ENCODE peak calls at places on chromosomes 16 and 17, in four cellular contexts. One of them, this sample, is unnamed.

GRCh38 chr16:69890114-69890890 is 60.8 kb upstream of the CLEC18A start:
- DNase-seq in HCT116: no peak
- DNase-seq in H1: no peak
- DNase-seq in K562: no peak
- DNase-seq in this sample: no peak

GRCh38 chr17:58932956-58933355 is 173.7 kb downstream of the TRIM37 start:
- DNase-seq in HCT116: no peak
- DNase-seq in K562: no peak
- DNase-seq in H1: no peak
- DNase-seq in this sample: no peak

GRCh38 chr17:44436336-44436735 is 46.9 kb upstream of the ITGA2B start:
- DNase-seq in HCT116: no peak
- DNase-seq in K562: no peak
- DNase-seq in H1: no peak
- DNase-seq in this sample: no peak

GRCh38 chr17:74245145-74245817 is 28.8 kb upstream of the DNAI2 start:
- DNase-seq in HCT116: no peak
- DNase-seq in H1: peak
- DNase-seq in K562: no peak
- DNase-seq in this sample: no peak

GRCh38 chr17:68228817-68229570 is 18.8 kb upstream of the AMZ2 start:
- DNase-seq in K562: no peak
- DNase-seq in HCT116: no peak
- DNase-seq in H1: no peak
- DNase-seq in this sample: no peak

GRCh38 chr16:80583466-80583865 is 42.7 kb downstream of the DYNLRB2 start:
- DNase-seq in HCT116: no peak
- DNase-seq in K562: no peak
- DNase-seq in H1: no peak
- DNase-seq in this sample: no peak

GRCh38 chr17:19678581-19679418 is 30.2 kb downstream of the ALDH3A2 start:
- DNase-seq in K562: no peak
- DNase-seq in HCT116: no peak
- DNase-seq in H1: no peak
- DNase-seq in this sample: no peak

GRCh38 chr16:11138769-11139623 is 117.0 kb downstream of the SOCS1 start:
- DNase-seq in K562: no peak
- DNase-seq in HCT116: no peak
- DNase-seq in H1: no peak
- DNase-seq in this sample: peak

GRCh38 chr16:2912330-2913199 is 834 bp downstream of the FLYWCH1 start:
- DNase-seq in K562: peak
- DNase-seq in HCT116: no peak
- DNase-seq in H1: no peak
- DNase-seq in this sample: peak

GRCh38 chr16:53865492-53865863 is 161.5 kb downstream of the FTO start:
- DNase-seq in HCT116: peak
- DNase-seq in K562: peak
- DNase-seq in H1: peak
- DNase-seq in this sample: no peak

GRCh38 chr17:2689411-2690164 is 22.0 kb downstream of the CLUH start:
- DNase-seq in HCT116: no peak
- DNase-seq in K562: no peak
- DNase-seq in H1: no peak
- DNase-seq in this sample: no peak

GRCh38 chr16:57489229-57489628 is 2.9 kb upstream of the DOK4 start:
- DNase-seq in H1: no peak
- DNase-seq in K562: no peak
- DNase-seq in HCT116: no peak
- DNase-seq in this sample: peak

GRCh38 chr17:79928502-79929256 is 89.4 kb upstream of the CBX4 start:
- DNase-seq in H1: no peak
- DNase-seq in HCT116: no peak
- DNase-seq in K562: no peak
- DNase-seq in this sample: no peak

GRCh38 chr17:393806-394717 is 41.5 kb upstream of the RPH3AL start:
- DNase-seq in K562: peak
- DNase-seq in H1: no peak
- DNase-seq in HCT116: no peak
- DNase-seq in this sample: no peak

GRCh38 chr16:85238233-85238647 is 126.0 kb upstream of the CIBAR2 start:
- DNase-seq in H1: no peak
- DNase-seq in HCT116: no peak
- DNase-seq in K562: no peak
- DNase-seq in this sample: no peak

GRCh38 chr16:81700071-81700779 is 78.9 kb upstream of the PLCG2 start:
- DNase-seq in HCT116: no peak
- DNase-seq in K562: no peak
- DNase-seq in H1: no peak
- DNase-seq in this sample: no peak

GRCh38 chr17:8785547-8786412 is 13.4 kb downstream of the MFSD6L start:
- DNase-seq in K562: peak
- DNase-seq in HCT116: peak
- DNase-seq in H1: peak
- DNase-seq in this sample: peak

GRCh38 chr17:79955167-79955549 is 80.5 kb downstream of the TBC1D16 start:
- DNase-seq in H1: no peak
- DNase-seq in K562: no peak
- DNase-seq in HCT116: no peak
- DNase-seq in this sample: no peak

GRCh38 chr17:81148986-81149533 is 16.2 kb upstream of the PVALEF start:
- DNase-seq in K562: no peak
- DNase-seq in HCT116: no peak
- DNase-seq in H1: no peak
- DNase-seq in this sample: no peak

GRCh38 chr16:82580293-82580900 is 46.4 kb upstream of the CDH13 start:
- DNase-seq in K562: no peak
- DNase-seq in H1: no peak
- DNase-seq in HCT116: peak
- DNase-seq in this sample: peak

DNA sequence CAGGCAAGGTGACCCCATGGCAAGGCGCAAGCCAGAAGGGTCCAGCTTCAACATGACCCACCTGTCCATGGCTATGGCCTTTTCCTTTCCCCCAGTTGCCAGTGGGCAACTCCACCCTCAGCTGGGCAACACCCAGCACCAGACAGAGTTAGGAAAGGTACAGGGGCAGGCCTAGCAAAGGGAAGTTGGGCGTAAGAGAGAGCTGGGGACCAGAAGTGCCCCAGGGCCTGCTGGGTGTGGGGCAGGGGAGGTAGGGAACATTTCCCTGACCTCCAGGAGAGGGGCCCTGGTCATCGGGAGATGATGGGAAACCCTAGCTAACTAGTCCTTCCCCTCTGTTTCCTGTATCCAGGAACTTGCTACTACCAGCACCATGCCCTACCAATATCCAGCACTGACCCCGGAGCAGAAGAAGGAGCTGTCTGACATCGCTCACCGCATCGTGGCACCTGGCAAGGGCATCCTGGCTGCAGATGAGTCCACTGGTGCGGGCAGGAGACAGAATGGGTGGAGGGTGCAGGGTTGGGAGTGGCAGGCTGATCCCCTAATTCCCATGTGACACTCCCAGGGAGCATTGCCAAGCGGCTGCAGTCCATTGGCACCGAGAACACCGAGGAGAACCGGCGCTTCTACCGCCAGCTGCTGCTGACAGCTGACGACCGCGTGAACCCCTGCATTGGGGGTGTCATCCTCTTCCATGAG is 1.5 kb downstream of the ALDOA start:
- DNase-seq in HCT116: no peak
- DNase-seq in K562: no peak
- DNase-seq in H1: no peak
- DNase-seq in this sample: no peak
- TF ChIP-seq FOSL1 in HCT116: no peak
- TF ChIP-seq FOSL1 in K562: no peak
- TF ChIP-seq FOSL1 in H1: no peak
- TF ChIP-seq FOSL1 in this sample: no peak

DNA sequence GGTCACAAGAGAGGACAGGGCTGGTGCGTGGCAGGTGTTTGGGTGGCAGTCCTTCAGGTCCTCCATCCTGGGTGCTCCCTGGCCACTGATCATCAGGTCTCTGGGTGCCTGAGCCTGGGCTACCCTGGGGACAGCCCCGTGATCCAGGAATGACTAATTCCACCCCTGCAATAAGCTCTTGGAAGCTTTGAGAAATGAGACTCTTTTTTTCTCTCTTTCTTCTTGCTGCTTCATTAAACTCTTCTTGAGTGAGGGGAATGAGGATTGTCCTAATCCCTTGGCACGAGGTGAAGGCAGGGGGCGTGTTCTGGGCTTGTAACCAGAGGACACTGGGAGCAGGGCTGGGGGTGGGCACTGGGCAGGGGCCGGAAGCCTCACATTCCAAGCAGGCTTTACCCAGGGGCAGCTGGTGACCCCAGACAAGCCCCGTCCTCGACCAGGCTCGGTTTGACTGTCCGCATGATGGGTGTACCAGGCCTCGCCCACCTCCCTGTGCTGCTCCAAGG is 21.3 kb upstream of the SPNS2 start:
- DNase-seq in H1: no peak
- DNase-seq in K562: no peak
- DNase-seq in HCT116: no peak
- DNase-seq in this sample: no peak
- TF ChIP-seq FOSL1 in H1: no peak
- TF ChIP-seq FOSL1 in K562: no peak
- TF ChIP-seq FOSL1 in HCT116: no peak
- TF ChIP-seq FOSL1 in this sample: no peak

GRCh38 chr17:82419471-82419995 is 1.1 kb upstream of the OGFOD3 start:
- DNase-seq in K562: peak
- DNase-seq in HCT116: no peak
- DNase-seq in H1: no peak
- DNase-seq in this sample: no peak
- TF ChIP-seq FOSL1 in K562: no peak
- TF ChIP-seq FOSL1 in HCT116: no peak
- TF ChIP-seq FOSL1 in H1: no peak
- TF ChIP-seq FOSL1 in this sample: no peak

GRCh38 chr16:27174007-27174406 is 29.3 kb upstream of the KDM8 start:
- DNase-seq in H1: no peak
- DNase-seq in HCT116: no peak
- DNase-seq in K562: no peak
- DNase-seq in this sample: no peak
- TF ChIP-seq FOSL1 in H1: no peak
- TF ChIP-seq FOSL1 in HCT116: no peak
- TF ChIP-seq FOSL1 in K562: no peak
- TF ChIP-seq FOSL1 in this sample: no peak

GRCh38 chr17:29042679-29043538 is at the start of gene PIPOX:
- DNase-seq in HCT116: no peak
- DNase-seq in K562: peak
- DNase-seq in H1: peak
- DNase-seq in this sample: peak
- TF ChIP-seq FOSL1 in HCT116: no peak
- TF ChIP-seq FOSL1 in K562: no peak
- TF ChIP-seq FOSL1 in H1: no peak
- TF ChIP-seq FOSL1 in this sample: no peak

GRCh38 chr16:84234656-84235285 is 5.0 kb downstream of the KCNG4 start:
- DNase-seq in K562: no peak
- DNase-seq in HCT116: no peak
- DNase-seq in H1: no peak
- DNase-seq in this sample: no peak
- TF ChIP-seq FOSL1 in K562: no peak
- TF ChIP-seq FOSL1 in HCT116: no peak
- TF ChIP-seq FOSL1 in H1: no peak
- TF ChIP-seq FOSL1 in this sample: no peak

DNA sequence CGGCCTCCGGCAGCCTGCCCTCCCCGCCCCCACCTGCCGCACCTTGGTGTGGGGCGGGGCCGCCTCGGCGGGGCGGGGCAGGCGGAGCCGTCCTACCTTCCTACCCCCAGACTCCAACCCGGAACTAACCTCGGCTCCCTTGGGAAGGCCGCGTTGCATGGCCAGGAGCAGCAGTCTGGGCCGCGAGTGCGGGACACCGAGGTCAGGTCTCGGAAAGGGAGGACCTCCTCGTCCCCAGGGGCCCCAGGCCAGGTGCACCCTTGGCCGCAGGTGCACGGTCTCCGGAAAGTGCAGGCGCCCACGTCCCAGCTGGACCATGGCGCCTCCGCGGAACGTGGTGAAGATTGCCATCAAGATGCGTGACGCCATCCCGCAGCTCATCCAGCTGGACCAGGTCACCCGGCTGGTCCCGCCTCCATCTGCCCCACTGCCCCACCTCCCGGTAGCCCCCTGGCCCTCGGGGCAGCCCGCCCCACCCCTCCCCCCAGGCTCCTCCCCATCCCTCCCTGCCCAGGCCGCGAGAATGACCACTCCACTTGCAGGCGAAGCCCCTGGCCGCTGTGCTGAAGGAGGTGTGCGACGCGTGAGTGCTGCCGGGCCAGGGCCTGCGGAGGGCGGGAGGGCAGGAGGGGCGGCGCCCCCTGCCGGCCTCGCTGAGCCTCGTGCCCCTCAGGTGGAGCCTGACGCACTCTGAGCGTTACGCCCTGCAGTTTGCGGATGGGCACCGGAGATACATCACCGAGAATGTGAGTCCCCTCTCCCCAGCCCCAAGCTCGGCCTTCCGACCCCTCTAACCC is at the start of gene ELMO3:
- DNase-seq in H1: no peak
- DNase-seq in K562: no peak
- DNase-seq in HCT116: no peak
- DNase-seq in this sample: no peak
- TF ChIP-seq FOSL1 in H1: no peak
- TF ChIP-seq FOSL1 in K562: no peak
- TF ChIP-seq FOSL1 in HCT116: no peak
- TF ChIP-seq FOSL1 in this sample: no peak

GRCh38 chr17:78600181-78600651 is 23.0 kb upstream of the DNAH17 start:
- DNase-seq in HCT116: no peak
- DNase-seq in K562: peak
- DNase-seq in H1: no peak
- DNase-seq in this sample: no peak

GRCh38 chr17:78596871-78597635 is 19.9 kb upstream of the DNAH17 start:
- DNase-seq in H1: no peak
- DNase-seq in HCT116: no peak
- DNase-seq in K562: no peak
- DNase-seq in this sample: peak

GRCh38 chr17:78599419-78599818 is 22.2 kb upstream of the DNAH17 start:
- DNase-seq in H1: no peak
- DNase-seq in HCT116: no peak
- DNase-seq in K562: no peak
- DNase-seq in this sample: no peak

GRCh38 chr17:78595135-78595810 is 18.1 kb upstream of the DNAH17 start:
- DNase-seq in HCT116: no peak
- DNase-seq in H1: no peak
- DNase-seq in K562: no peak
- DNase-seq in this sample: no peak

DNA sequence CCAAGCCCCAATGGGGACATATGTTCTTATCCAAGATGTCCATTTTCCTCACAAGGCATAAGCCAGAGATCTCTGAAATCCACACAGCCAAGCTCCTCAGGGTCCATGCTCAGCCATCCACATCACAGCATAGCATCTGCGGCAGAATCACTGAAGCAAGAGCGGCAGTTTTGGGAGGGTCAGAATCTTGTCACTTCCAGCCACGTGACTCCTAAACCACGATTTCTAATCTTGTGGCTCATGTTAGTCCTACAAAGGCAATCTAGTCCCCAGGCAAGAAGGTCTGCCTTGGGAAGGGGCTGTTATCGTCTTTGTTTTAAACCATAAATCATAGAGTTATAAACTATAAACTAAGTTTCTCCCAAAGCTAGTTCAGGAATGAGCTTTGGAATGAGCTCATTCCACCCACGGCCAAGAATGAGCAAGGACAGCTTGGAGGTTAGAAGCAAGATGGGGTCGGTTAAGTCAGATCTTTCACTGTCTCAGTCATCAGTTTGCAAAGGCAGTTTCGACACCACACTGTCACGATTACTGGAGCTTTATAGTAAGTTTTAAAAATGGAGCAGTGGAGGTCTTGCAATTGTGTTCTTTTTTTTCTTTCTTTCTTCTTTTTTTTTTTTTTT is 20.8 kb upstream of the DNAH17 start:
- DNase-seq in H1: no peak
- DNase-seq in K562: no peak
- DNase-seq in HCT116: no peak
- DNase-seq in this sample: no peak
- TF ChIP-seq FOSL1 in H1: no peak
- TF ChIP-seq FOSL1 in K562: no peak
- TF ChIP-seq FOSL1 in HCT116: no peak
- TF ChIP-seq FOSL1 in this sample: no peak